ENCODE peak calls at places on chromosomes 7 and 10, in four cellular contexts. S is IMR-90; E is activated CD8-positive, alpha-beta memory T cell treated with anti-CD3 and anti-CD28 coated beads, Interleukin-2, amount 50 U/mL, for 48 hours; Z is hypothalamus. V is an unnamed sample.
A peak's percentile ranks its signal among the peaks of the same experiment; 100 is the strongest.

GRCh38 chr10:102675887-102676616 is 31.8 kb downstream of the TRIM8 start:
- DNase-seq in S (peak; percentile 98), E (no peak), Z (peak; percentile 18), V (no peak)

GRCh38 chr7:7609330-7609729 is 31.2 kb upstream of the UMAD1 start:
- DNase-seq in S (no peak), E (no peak), Z (no peak), V (no peak)

GRCh38 chr7:146660839-146661238 is 544.2 kb downstream of the CNTNAP2 start:
- DNase-seq in S (no peak), E (no peak), Z (no peak), V (no peak)

GRCh38 chr7:139635521-139636240 is 112.2 kb downstream of the CLEC2L start:
- DNase-seq in S (no peak), E (peak; percentile 72), Z (no peak), V (no peak)

GRCh38 chr7:21169667-21170605 is 257.9 kb upstream of the SP4 start:
- DNase-seq in S (no peak), E (no peak), Z (no peak), V (no peak)

GRCh38 chr7:22361795-22362194 is 4.8 kb upstream of the RAPGEF5 start:
- DNase-seq in S (peak; percentile 2), E (no peak), Z (no peak), V (no peak)

GRCh38 chr10:124196659-124197058 is 103.3 kb upstream of the CHST15 start:
- DNase-seq in S (no peak), E (no peak), Z (no peak), V (no peak)

GRCh38 chr7:44617225-44617885 is 10.9 kb downstream of the OGDH start:
- DNase-seq in S (peak; percentile 82), E (no peak), Z (no peak), V (no peak)

GRCh38 chr10:119724630-119725549 is 960 bp upstream of the INPP5F start:
- DNase-seq in S (peak; percentile 40), E (no peak), Z (no peak), V (no peak)

GRCh38 chr7:20399516-20399915 is 68.8 kb downstream of the ITGB8 start:
- DNase-seq in S (peak; percentile 17), E (no peak), Z (no peak), V (no peak)

GRCh38 chr7:141221007-141221612 is 147.2 kb downstream of the TMEM178B start:
- DNase-seq in S (no peak), E (no peak), Z (no peak), V (no peak)

GRCh38 chr10:70920519-70920918 is 32.2 kb upstream of the PCBD1 start:
- DNase-seq in S (no peak), E (no peak), Z (no peak), V (no peak)

GRCh38 chr7:106521541-106521940 is 139.4 kb downstream of the CCDC71L start:
- DNase-seq in S (no peak), E (no peak), Z (no peak), V (no peak)

GRCh38 chr10:118850418-118851061 is 95.8 kb upstream of the CACUL1 start:
- DNase-seq in S (peak; percentile 36), E (peak; percentile 91), Z (no peak), V (no peak)

GRCh38 chr7:143013897-143014296 is 13.0 kb downstream of the OR9A2 start:
- DNase-seq in S (peak; percentile 53), E (no peak), Z (no peak), V (no peak)

GRCh38 chr10:8302565-8302964 is 248.1 kb downstream of the GATA3 start:
- DNase-seq in S (no peak), E (no peak), Z (no peak), V (no peak)

GRCh38 chr7:131921016-131921415 is 364.6 kb upstream of the PODXL start:
- DNase-seq in S (peak; percentile 9), E (no peak), Z (no peak), V (no peak)

GRCh38 chr7:141053626-141054025 is 20.2 kb upstream of the TMEM178B start:
- DNase-seq in S (no peak), E (peak; percentile 69), Z (no peak), V (no peak)

GRCh38 chr10:93138113-93138870 is 64.6 kb downstream of the CYP26A1 start:
- DNase-seq in S (no peak), E (no peak), Z (no peak), V (no peak)

GRCh38 chr10:132698761-132699391 is 87.1 kb downstream of the NKX6-2 start:
- DNase-seq in S (no peak), E (no peak), Z (no peak), V (no peak)

GRCh38 chr10:113648478-113648877 is 15.4 kb downstream of the NRAP start:
- DNase-seq in S (no peak), E (no peak), Z (no peak), V (no peak)

GRCh38 chr10:11631890-11632587 is 20.6 kb upstream of the USP6NL start:
- DNase-seq in S (no peak), E (no peak), Z (no peak), V (no peak)